ENCODE peak calls at places on chromosome 13, in four cellular contexts. R is astrocyte, I is adrenal gland, O is body of pancreas. S is an unnamed sample.

GRCh38 chr13:72304121-72304745 is 423.2 kb downstream of the MZT1 start:
- DNase-seq in O (no peak), R (peak; percentile 96), I (no peak), S (no peak)

GRCh38 chr13:109989155-109989554 is 202.8 kb upstream of the IRS2 start:
- DNase-seq in I (no peak), R (peak; percentile 58), O (no peak), S (no peak)

GRCh38 chr13:30052127-30052526 is 201.7 kb upstream of the UBL3 start:
- DNase-seq in R (no peak), O (no peak), I (no peak), S (no peak)

GRCh38 chr13:82655518-82655855 is 1226.8 kb downstream of the SLITRK1 start:
- DNase-seq in I (no peak), O (no peak), R (peak; percentile 18), S (no peak)

GRCh38 chr13:44899967-44900366 is 89.3 kb downstream of the NUFIP1 start:
- DNase-seq in R (no peak), I (no peak), O (no peak), S (no peak)

GRCh38 chr13:23956106-23956505 is 58.8 kb upstream of the C1QTNF9B start:
- DNase-seq in I (no peak), R (peak; percentile 81), O (no peak), S (peak; percentile 83)

GRCh38 chr13:113762538-113762937 is 3.5 kb downstream of the TMEM255B start:
- DNase-seq in R (no peak), I (no peak), O (no peak), S (no peak)

GRCh38 chr13:51928231-51928630 is 66.5 kb downstream of the CCDC70 start:
- DNase-seq in O (no peak), R (no peak), I (no peak), S (no peak)

DNA sequence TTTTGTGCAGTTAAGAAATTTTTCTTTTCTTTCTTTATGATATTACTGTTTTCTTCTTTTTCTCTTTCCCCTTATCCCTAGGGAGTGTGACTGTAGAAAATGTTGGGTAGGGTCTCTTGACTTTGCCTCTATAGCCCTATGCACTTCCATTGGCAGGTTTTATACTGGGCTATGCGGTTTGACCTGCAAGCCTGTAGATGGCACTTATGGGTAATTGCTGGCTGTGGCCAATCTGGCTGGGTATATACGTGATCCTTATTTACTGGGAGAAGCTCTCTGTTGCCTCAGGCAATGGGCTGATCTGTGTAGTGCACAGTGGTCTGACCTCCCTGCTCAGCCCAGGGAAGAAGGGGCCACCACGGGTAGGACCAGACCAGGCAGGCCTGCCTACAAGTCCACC is 78.8 kb downstream of the RAP2A start:
- DNase-seq in O (no peak), R (no peak), I (no peak), S (no peak)
- H3K4me1 ChIP-seq in O (no peaks in the 10 kb centered on the region), R (no peaks in the 10 kb centered on the region), I (no peaks in the 10 kb centered on the region), S (no peaks in the 10 kb centered on the region)

DNA sequence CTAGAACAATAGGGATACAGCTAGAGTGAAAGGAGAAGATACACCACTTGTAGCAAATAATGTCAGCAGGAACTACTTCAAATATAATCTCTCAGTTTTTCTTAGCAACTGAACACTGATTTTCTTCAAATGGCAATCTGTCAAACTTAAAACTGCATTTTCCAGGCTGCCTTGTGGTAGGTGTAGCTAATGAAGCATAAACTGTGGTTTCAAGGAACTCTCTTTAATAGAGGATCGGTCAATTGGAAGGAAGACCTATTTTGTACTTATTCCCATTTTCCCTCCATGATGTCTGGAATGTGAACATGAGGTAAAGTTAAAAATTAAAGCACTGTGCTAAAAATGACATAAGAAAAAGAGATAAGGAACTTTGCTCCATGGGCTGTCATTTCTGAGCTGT is 1261.9 kb downstream of the PCDH17 start:
- DNase-seq in I (no peak), O (no peak), R (peak; percentile 63), S (no peak)
- H3K4me1 ChIP-seq in I (no peaks in the 10 kb centered on the region), O (no peaks in the 10 kb centered on the region), R (no peaks in the 10 kb centered on the region), S (no peaks in the 10 kb centered on the region)

GRCh38 chr13:99984463-99985242 is 3.1 kb downstream of the ZIC2 start:
- DNase-seq in I (no peak), R (no peak), O (no peak), S (no peak)
- H3K4me1 ChIP-seq in I (peaks cover 19% of the 10 kb centered on the region), R (peaks cover 10% of the 10 kb centered on the region), O (peaks cover 27% of the 10 kb centered on the region), S (no peaks in the 10 kb centered on the region)

GRCh38 chr13:49524740-49525501 is 29.2 kb downstream of the PHF11 start:
- DNase-seq in I (no peak), O (no peak), R (no peak), S (no peak)
- H3K4me1 ChIP-seq in I (no peaks in the 10 kb centered on the region), O (no peaks in the 10 kb centered on the region), R (no peaks in the 10 kb centered on the region), S (no peaks in the 10 kb centered on the region)

GRCh38 chr13:40983269-40983668 is 35.8 kb downstream of the ELF1 start:
- DNase-seq in O (no peak), R (peak; percentile 17), I (no peak), S (no peak)

GRCh38 chr13:40981949-40982348 is 37.2 kb downstream of the ELF1 start:
- DNase-seq in O (no peak), I (no peak), R (no peak), S (no peak)

GRCh38 chr13:40980466-40980865 is 38.6 kb downstream of the ELF1 start:
- DNase-seq in O (no peak), R (no peak), I (no peak), S (no peak)

GRCh38 chr13:40982772-40983171 is 36.3 kb downstream of the ELF1 start:
- DNase-seq in I (no peak), O (no peak), R (peak; percentile 68), S (no peak)

GRCh38 chr13:40981361-40981760 is 37.8 kb downstream of the ELF1 start:
- DNase-seq in R (no peak), I (no peak), O (no peak), S (no peak)
- H3K4me1 ChIP-seq in R (peaks cover 6% of the 10 kb centered on the region), I (peaks cover 24% of the 10 kb centered on the region), O (peaks cover 77% of the 10 kb centered on the region), S (peaks cover 33% of the 10 kb centered on the region)